ENCODE peak calls at places on chromosome 5, in five cellular contexts. T is heart right ventricle, B is EH, M is aorta, R is T-helper 1 cell. X is an unnamed sample.

GRCh38 chr5:14595189-14595588 is 13.6 kb downstream of the OTULINL start:
- DNase-seq in M (no peak), B (no peak), T (no peak), R (no peak), X (no peak)

GRCh38 chr5:120053841-120054240 is 410.3 kb upstream of the PRR16 start:
- DNase-seq in B (peak), T (no peak), R (no peak), M (no peak), X (no peak)

GRCh38 chr5:95446009-95446408 is 54.8 kb downstream of the FAM81B start:
- DNase-seq in R (no peak), B (peak), M (no peak), T (no peak), X (no peak)

GRCh38 chr5:74903165-74903787 is 37.1 kb upstream of the FAM169A start:
- DNase-seq in M (no peak), R (no peak), B (no peak), T (no peak), X (peak)

GRCh38 chr5:115342593-115343377 is 46.3 kb upstream of the CCDC112 start:
- DNase-seq in R (no peak), B (no peak), T (no peak), M (no peak), X (no peak)

GRCh38 chr5:1502737-1503120 is 21.0 kb downstream of the LPCAT1 start:
- DNase-seq in M (no peak), B (no peak), T (no peak), R (no peak), X (no peak)

GRCh38 chr5:179264641-179265528 is 80.4 kb downstream of the ADAMTS2 start:
- DNase-seq in R (no peak), B (no peak), M (no peak), T (no peak), X (no peak)

GRCh38 chr5:117160361-117160760 is 585.7 kb upstream of the SEMA6A start:
- DNase-seq in B (no peak), T (no peak), R (no peak), M (no peak), X (no peak)

GRCh38 chr5:127909821-127910220 is 173.7 kb upstream of the SLC12A2 start:
- DNase-seq in T (no peak), B (no peak), R (no peak), M (no peak), X (no peak)

GRCh38 chr5:54357371-54358058 is 47.1 kb upstream of the ARL15 start:
- DNase-seq in B (peak), M (no peak), R (no peak), T (no peak), X (no peak)

GRCh38 chr5:168088415-168089165 is 202.9 kb upstream of the WWC1 start:
- DNase-seq in M (no peak), T (no peak), B (peak), R (no peak), X (no peak)

GRCh38 chr5:69046375-69046957 is 47.3 kb upstream of the SLC30A5 start:
- DNase-seq in T (no peak), M (no peak), B (peak), R (no peak), X (no peak)

GRCh38 chr5:172436078-172436873 is 18.0 kb downstream of the SH3PXD2B start:
- DNase-seq in M (peak), T (no peak), B (no peak), R (no peak), X (no peak)

GRCh38 chr5:130571076-130571475 is 594.0 kb downstream of the HINT1 start:
- DNase-seq in B (no peak), R (no peak), M (no peak), T (no peak), X (no peak)

GRCh38 chr5:3311443-3311842 is 284.2 kb upstream of the IRX1 start:
- DNase-seq in B (no peak), R (no peak), T (no peak), M (no peak), X (no peak)

GRCh38 chr5:174195517-174195916 is 150.0 kb downstream of the NSG2 start:
- DNase-seq in B (no peak), M (no peak), T (no peak), R (no peak), X (no peak)

GRCh38 chr5:110790673-110791072 is 51.9 kb downstream of the SLC25A46 start:
- DNase-seq in R (no peak), M (no peak), B (peak), T (no peak), X (no peak)